ENCODE peak calls at places on chromosomes 11 and 22, in six cellular contexts. Z is pancreas; T is CD8-positive, alpha-beta T cell; C is HAP-1; D is HCT116; Q is CD8-positive, alpha-beta memory T cell. I is an unnamed sample. For H3K4me1, the result is how much of the 10 kb centered on the place peaks cover.

GRCh38 chr11:117768506-117768905 is 28.5 kb downstream of the DSCAML1 start:
- DNase-seq in C (no peak), T (no peak), Q (no peak), D (no peak), Z (no peak), I (no peak)

GRCh38 chr11:290621-291231 is 1.8 kb downstream of the PGGHG start:
- DNase-seq in D (no peak), C (no peak), Q (no peak), Z (no peak), T (no peak), I (no peak)

GRCh38 chr11:65426839-65427690 is 4.5 kb downstream of the NEAT1 start:
- DNase-seq in T (no peak), D (peak), Q (peak), Z (peak), C (peak), I (peak)

GRCh38 chr22:17724678-17725464 is 49.4 kb downstream of the BID start:
- DNase-seq in Z (no peak), Q (no peak), D (no peak), T (no peak), C (no peak), I (no peak)

GRCh38 chr22:28006271-28006670 is 87.2 kb upstream of the PITPNB start:
- DNase-seq in T (no peak), C (no peak), D (no peak), Z (no peak), Q (no peak), I (no peak)

GRCh38 chr11:125393331-125393730 is 102.7 kb downstream of the FEZ1 start:
- DNase-seq in T (no peak), Z (no peak), C (no peak), Q (no peak), D (no peak), I (no peak)

GRCh38 chr11:16512842-16513241 is 156.5 kb upstream of the SOX6 start:
- DNase-seq in Q (no peak), Z (no peak), D (no peak), T (no peak), C (no peak), I (no peak)

GRCh38 chr11:62269654-62270278 is at the start of gene SCGB2A2:
- DNase-seq in C (no peak), D (peak), T (no peak), Q (no peak), Z (peak), I (no peak)

GRCh38 chr22:43207386-43207785 is 20.5 kb upstream of the TTLL12 start:
- DNase-seq in Q (no peak), D (no peak), Z (no peak), T (no peak), C (no peak), I (no peak)

GRCh38 chr22:37659066-37659896 is 758 bp downstream of the PDXP start:
- DNase-seq in T (no peak), C (no peak), Q (no peak), D (no peak), Z (peak), I (no peak)

GRCh38 chr22:31626427-31627150 is 35.4 kb downstream of the PISD start:
- DNase-seq in C (no peak), T (no peak), D (no peak), Z (no peak), Q (no peak), I (no peak)

GRCh38 chr22:30396871-30397655 is at the start of gene SEC14L2:
- DNase-seq in C (peak), Z (peak), T (peak), D (peak), Q (peak), I (peak)

GRCh38 chr11:2137202-2138071 is 1.8 kb downstream of the IGF2 start:
- DNase-seq in Q (no peak), C (peak), Z (no peak), T (no peak), D (peak), I (no peak)

GRCh38 chr22:31210830-31211503 is 1.1 kb upstream of the LIMK2 start:
- DNase-seq in Z (no peak), C (no peak), Q (no peak), T (no peak), D (no peak), I (peak)

GRCh38 chr11:129417458-129417857 is 41.8 kb downstream of the BARX2 start:
- DNase-seq in Q (no peak), Z (no peak), C (no peak), D (no peak), T (no peak), I (no peak)

GRCh38 chr22:19047993-19048392 is 74.2 kb downstream of the DGCR2 start:
- DNase-seq in Z (no peak), D (no peak), Q (no peak), C (no peak), T (no peak), I (no peak)

GRCh38 chr11:125345706-125346561 is 150.1 kb downstream of the FEZ1 start:
- DNase-seq in Z (peak), C (peak), T (no peak), Q (no peak), D (no peak), I (peak)

GRCh38 chr22:50532824-50533344 is 3.1 kb upstream of the TYMP start:
- DNase-seq in C (no peak), D (no peak), Z (no peak), T (no peak), Q (no peak), I (no peak)
- H3K4me3 ChIP-seq in C (no peak), D (peak), Z (no peak), T (no peak), Q (no peak), I (no peak)

GRCh38 chr11:69974528-69974927 is 103.6 kb upstream of the ANO1 start:
- DNase-seq in C (no peak), D (no peak), T (no peak), Z (no peak), Q (no peak), I (no peak)

GRCh38 chr11:69969890-69970784 is 108.0 kb upstream of the ANO1 start:
- DNase-seq in T (no peak), C (no peak), Z (no peak), Q (no peak), D (no peak), I (no peak)

GRCh38 chr11:69971741-69972140 is 106.4 kb upstream of the ANO1 start:
- DNase-seq in Z (no peak), T (no peak), Q (no peak), D (no peak), C (no peak), I (no peak)

GRCh38 chr11:69970785-69971535 is 107.2 kb upstream of the ANO1 start:
- DNase-seq in D (no peak), C (no peak), Q (no peak), Z (no peak), T (no peak), I (no peak)

DNA sequence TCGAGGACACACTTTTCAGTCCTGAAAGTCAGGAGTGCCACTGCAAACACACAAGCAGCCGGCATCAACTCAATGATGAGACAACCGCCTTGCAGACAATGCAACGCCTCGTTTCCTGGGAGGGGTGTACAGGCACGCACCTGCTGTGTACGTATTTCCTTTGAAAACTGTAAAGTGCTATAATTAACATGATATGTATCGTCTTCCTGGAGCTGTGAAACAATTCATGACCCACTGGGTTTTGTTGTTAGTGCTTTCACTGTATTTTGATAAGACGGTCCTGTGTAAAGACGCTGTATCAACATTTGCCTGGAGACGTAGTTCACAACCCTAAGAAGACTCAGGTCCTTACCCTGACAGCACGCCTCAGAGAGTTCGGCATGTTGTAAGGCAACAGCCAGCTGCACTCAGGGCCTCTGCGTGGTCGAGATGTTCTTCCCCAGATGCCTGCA is 105.7 kb upstream of the ANO1 start:
- DNase-seq in T (no peak), C (no peak), Q (no peak), D (no peak), Z (no peak), I (peak)
- H3K4me1 ChIP-seq in T (under half), C (under half), Q (under half), D (under half), Z (under half), I (under half)

GRCh38 chr22:49213731-49214352 is 613.8 kb downstream of the BRD1 start:
- DNase-seq in Q (no peak), T (no peak), C (no peak), Z (no peak), D (no peak), I (no peak)
- H3K4me3 ChIP-seq in Q (no peak), T (no peak), C (no peak), Z (no peak), D (no peak), I (no peak)

GRCh38 chr11:119697882-119698281 is 31.1 kb downstream of the NECTIN1 start:
- DNase-seq in D (no peak), T (no peak), Z (no peak), C (no peak), Q (no peak), I (no peak)
- H3K4me1 ChIP-seq in D (half or more), T (under half), Z (under half), C (under half), Q (under half), I (under half)

I was measured in CD4-positive, alpha-beta memory T cell.